ENCODE peak calls at places on chromosomes 12 and 14, in nine cellular contexts. D, Y, C, V, E, X, F, T and Z are unnamed samples.

GRCh38 chr14:54669759-54670630 is 103.1 kb downstream of the SAMD4A start:
- DNase-seq in D (peak), Y (no peak), C (peak), V (peak), E (no peak), X (peak), F (no peak), T (no peak), Z (peak)

GRCh38 chr14:92759300-92759678 is 10.9 kb upstream of the LGMN start:
- DNase-seq in D (peak), Y (peak), C (no peak), V (peak), E (peak), X (no peak), F (peak), T (no peak), Z (peak)

GRCh38 chr14:96268426-96269358 is 12.7 kb downstream of the BDKRB1 start:
- DNase-seq in D (peak), Y (no peak), C (peak), V (peak), E (no peak), X (peak), F (peak), T (no peak), Z (no peak)

GRCh38 chr14:75658957-75659356 is 1.7 kb downstream of the ERG28 start:
- DNase-seq in D (no peak), Y (no peak), C (no peak), V (no peak), E (no peak), X (no peak), F (no peak), T (no peak), Z (no peak)

GRCh38 chr14:65095633-65096205 is 6.6 kb downstream of the MAX start:
- DNase-seq in D (peak), Y (no peak), C (peak), V (peak), E (peak), X (no peak), F (no peak), T (no peak), Z (no peak)

GRCh38 chr14:81684696-81685095 is 151.0 kb upstream of the SEL1L start:
- DNase-seq in D (no peak), Y (no peak), C (no peak), V (no peak), E (no peak), X (no peak), F (no peak), T (no peak), Z (no peak)

GRCh38 chr14:101047326-101047725 is 143.8 kb upstream of the RTL1 start:
- DNase-seq in D (no peak), Y (no peak), C (no peak), V (no peak), E (no peak), X (no peak), F (no peak), T (no peak), Z (no peak)

GRCh38 chr12:48903363-48903981 is 21.8 kb downstream of the FKBP11 start:
- DNase-seq in D (peak), Y (no peak), C (no peak), V (no peak), E (no peak), X (no peak), F (no peak), T (no peak), Z (no peak)

GRCh38 chr12:1842183-1842904 is 22.0 kb downstream of the LRTM2 start:
- DNase-seq in D (no peak), Y (no peak), C (no peak), V (no peak), E (no peak), X (no peak), F (no peak), T (no peak), Z (peak)